ENCODE peak calls at places on chromosome 4, in ten cellular contexts. G is heart right ventricle, V is right atrium auricular region, Q is BE2C, E is astrocyte of the cerebellum, C is keratinocyte, S is cardiac fibroblast, N is breast epithelium, A is foreskin fibroblast, I is bronchial epithelial cell. L is an unnamed sample.

GRCh38 chr4:107094332-107094731 is 58.2 kb upstream of the DKK2 start:
- DNase-seq in S (peak; percentile 23), C (no peak), G (no peak), N (no peak), V (no peak), Q (no peak), E (no peak), A (peak; percentile 26), I (peak; percentile 57), L (no peak)

GRCh38 chr4:80136238-80136637 is 61.1 kb upstream of the PRDM8 start:
- DNase-seq in N (no peak), E (no peak), V (no peak), G (no peak), C (no peak), I (peak; percentile 37), A (no peak), S (no peak), Q (no peak), L (no peak)

GRCh38 chr4:107666134-107666533 is 53.9 kb downstream of the PAPSS1 start:
- DNase-seq in A (peak; percentile 22), Q (no peak), N (no peak), I (peak; percentile 25), E (peak; percentile 33), G (no peak), C (no peak), V (no peak), S (peak; percentile 73), L (peak; percentile 53)

GRCh38 chr4:158450741-158451140 is 70.9 kb upstream of the RXFP1 start:
- DNase-seq in A (no peak), N (no peak), S (no peak), Q (no peak), E (no peak), C (no peak), G (no peak), I (no peak), V (no peak), L (peak; percentile 67)

GRCh38 chr4:1044469-1045192 is 33.2 kb downstream of the FGFRL1 start:
- DNase-seq in S (no peak), G (no peak), I (no peak), V (no peak), N (no peak), Q (peak; percentile 1), C (no peak), E (no peak), A (no peak), L (no peak)

GRCh38 chr4:2289955-2290333 is 28.0 kb upstream of the MXD4 start:
- DNase-seq in N (peak; percentile 40), Q (peak; percentile 30), V (no peak), E (no peak), A (no peak), C (no peak), I (no peak), S (no peak), G (no peak), L (no peak)

GRCh38 chr4:85860066-85860465 is 385.1 kb downstream of the ARHGAP24 start:
- DNase-seq in N (no peak), I (peak; percentile 37), V (no peak), A (peak; percentile 64), Q (no peak), C (no peak), G (no peak), S (peak; percentile 56), E (no peak), L (no peak)

GRCh38 chr4:152369903-152370296 is 166.0 kb downstream of the FBXW7 start:
- DNase-seq in C (no peak), A (no peak), V (no peak), Q (no peak), I (no peak), E (no peak), S (no peak), G (no peak), N (no peak), L (no peak)

DNA sequence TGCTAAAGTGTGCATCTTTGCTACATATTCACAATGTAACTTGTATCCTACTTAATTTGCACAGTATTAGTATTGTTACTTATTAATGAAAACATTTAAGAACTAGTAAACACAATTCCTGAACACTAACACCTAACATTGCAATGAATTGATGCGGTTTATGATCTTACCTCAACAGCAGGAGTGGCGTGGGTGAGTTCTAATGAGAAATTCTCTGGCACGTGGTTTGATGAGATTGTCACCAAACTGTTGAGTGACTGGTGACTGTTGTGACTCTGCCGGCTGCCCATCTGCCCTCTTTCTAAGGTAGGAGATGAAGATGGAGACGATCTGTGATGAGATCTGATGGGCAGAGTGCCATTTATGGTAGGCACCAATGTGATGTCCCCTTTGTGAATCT is 2.9 kb downstream of the PCDH18 start:
- DNase-seq in A (no peak), I (no peak), E (no peak), G (no peak), Q (peak; percentile 9), S (no peak), C (no peak), N (no peak), V (no peak), L (no peak)
- H3K4me3 ChIP-seq in A (peak overlapping the region; percentile 79), I (no peak overlapping the region), E (peak overlapping the region; percentile 80), G (peak overlapping the region; percentile 45), Q (peak overlapping the region; percentile 91), S (peak overlapping the region; percentile 76), C (no peak overlapping the region), N (peak overlapping the region; percentile 58), V (peak overlapping the region; percentile 43), L (peak overlapping the region; percentile 57)

GRCh38 chr4:162865102-162865501 is 301.6 kb downstream of the NAF1 start:
- DNase-seq in I (no peak), S (no peak), Q (peak; percentile 5), A (no peak), C (no peak), V (no peak), E (no peak), N (no peak), G (no peak), L (no peak)
- TF ChIP-seq CTCF in I (no peak), S (no peak), Q (no peak), A (no peak), C (no peak), V (no peak), E (no peak), N (no peak), G (no peak), L (no peak)

GRCh38 chr4:84441758-84442377 is 57.2 kb downstream of the NKX6-1 start:
- DNase-seq in G (no peak), V (no peak), C (no peak), I (peak; percentile 14), S (no peak), A (no peak), Q (no peak), E (no peak), N (no peak), L (no peak)
- H3K4me3 ChIP-seq in G (no peak overlapping the region), V (no peak overlapping the region), C (no peak overlapping the region), I (no peak overlapping the region), S (no peak overlapping the region), A (no peak overlapping the region), Q (no peak overlapping the region), E (no peak overlapping the region), N (no peak overlapping the region), L (no peak overlapping the region)

GRCh38 chr4:19631814-19632213 is 619.9 kb upstream of the SLIT2 start:
- DNase-seq in I (no peak), G (no peak), S (no peak), E (no peak), A (no peak), Q (no peak), C (no peak), N (no peak), V (no peak), L (no peak)
- TF ChIP-seq CTCF in I (no peak), G (no peak), S (no peak), E (no peak), A (no peak), Q (no peak), C (no peak), N (no peak), V (no peak), L (no peak)

DNA sequence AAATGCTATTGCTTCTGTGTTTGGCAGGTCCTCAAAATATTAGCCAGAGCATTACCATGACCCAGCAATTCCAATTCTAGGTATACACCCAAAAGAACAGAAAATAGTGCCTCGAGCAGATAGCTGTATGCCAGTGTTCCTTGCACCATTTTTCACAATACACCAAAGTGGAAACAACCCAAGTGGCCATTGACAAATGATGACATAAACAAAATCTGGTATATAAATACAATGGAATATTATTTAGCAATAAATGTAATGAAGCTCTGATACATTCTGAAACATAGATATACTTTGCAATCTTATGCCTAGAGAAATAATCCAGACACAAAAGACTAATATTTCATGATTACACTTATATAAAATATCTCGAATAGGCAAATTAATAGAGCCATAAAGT is 451.8 kb upstream of the PCDH7 start:
- DNase-seq in I (no peak), C (no peak), N (no peak), G (no peak), S (no peak), E (no peak), V (no peak), Q (no peak), A (no peak), L (no peak)
- H3K4me3 ChIP-seq in I (no peak overlapping the region), C (no peak overlapping the region), N (no peak overlapping the region), G (no peak overlapping the region), S (no peak overlapping the region), E (no peak overlapping the region), V (no peak overlapping the region), Q (no peak overlapping the region), A (no peak overlapping the region), L (no peak overlapping the region)

DNA sequence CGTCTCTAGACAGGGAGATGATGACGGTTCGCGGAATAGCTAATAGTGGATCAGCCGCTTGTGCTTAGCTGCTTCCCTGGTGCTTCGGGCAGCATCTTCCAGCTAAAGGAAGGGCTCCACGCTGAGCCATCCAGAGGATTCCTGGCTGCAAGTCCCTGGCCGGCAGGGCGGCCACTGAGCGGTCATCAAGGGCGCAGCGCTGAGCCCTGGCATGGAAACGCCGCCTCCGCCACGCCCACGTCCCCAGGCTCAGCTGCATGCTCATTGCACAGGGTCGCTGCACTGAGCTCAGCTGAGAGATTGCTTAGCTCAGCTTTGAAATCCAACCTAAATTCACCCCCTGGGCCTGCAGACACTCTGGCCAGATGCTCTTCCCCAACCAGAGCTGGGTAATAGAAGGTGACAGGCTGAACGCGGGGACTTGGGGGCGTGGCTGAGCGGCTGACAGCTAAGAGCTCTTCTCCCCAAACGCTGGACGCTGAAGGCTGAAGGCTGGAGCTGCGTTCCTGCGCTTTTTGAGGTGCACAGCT is 118.2 kb upstream of the KIT start:
- DNase-seq in S (peak; percentile 43), N (peak; percentile 61), I (no peak), E (no peak), A (peak; percentile 47), V (peak; percentile 65), C (no peak), G (peak; percentile 33), Q (peak; percentile 73), L (no peak)
- TF ChIP-seq CTCF in S (no peak), N (no peak), I (no peak), E (no peak), A (no peak), V (peak; percentile 13), C (no peak), G (no peak), Q (no peak), L (peak; percentile 37)

L was measured in BJ.